ENCODE peak calls at places on chromosome 16, in four cellular contexts. One of them, this sample, is unnamed.
A peak's percentile ranks its signal among the peaks of the same experiment; 100 is the strongest.

GRCh38 chr16:85126731-85127662 is 14.7 kb upstream of the CIBAR2 start:
- DNase-seq in GM23338: peak; percentile 75
- DNase-seq in SK-N-SH: peak; percentile 87
- DNase-seq in GM12878: no peak
- DNase-seq in this sample: no peak

GRCh38 chr16:4342866-4343744 is 8.0 kb downstream of the PAM16 start:
- DNase-seq in SK-N-SH: no peak
- DNase-seq in GM23338: no peak
- DNase-seq in GM12878: no peak
- DNase-seq in this sample: no peak

GRCh38 chr16:610513-611381 is 20.0 kb upstream of the WFIKKN1 start:
- DNase-seq in GM23338: peak; percentile 88
- DNase-seq in GM12878: no peak
- DNase-seq in SK-N-SH: peak; percentile 78
- DNase-seq in this sample: no peak

GRCh38 chr16:14460726-14461125 is 169.3 kb downstream of the PARN start:
- DNase-seq in SK-N-SH: no peak
- DNase-seq in GM23338: no peak
- DNase-seq in GM12878: no peak
- DNase-seq in this sample: no peak

GRCh38 chr16:79422061-79422460 is 178.5 kb downstream of the MAF start:
- DNase-seq in GM23338: no peak
- DNase-seq in GM12878: no peak
- DNase-seq in SK-N-SH: no peak
- DNase-seq in this sample: no peak

GRCh38 chr16:53429221-53429943 is 4.9 kb upstream of the RBL2 start:
- DNase-seq in SK-N-SH: peak; percentile 48
- DNase-seq in GM12878: no peak
- DNase-seq in GM23338: no peak
- DNase-seq in this sample: no peak

GRCh38 chr16:55662641-55663040 is 6.9 kb downstream of the SLC6A2 start:
- DNase-seq in GM23338: no peak
- DNase-seq in SK-N-SH: no peak
- DNase-seq in GM12878: no peak
- DNase-seq in this sample: no peak

GRCh38 chr16:70754874-70755600 is 45.9 kb downstream of the VAC14 start:
- DNase-seq in GM12878: no peak
- DNase-seq in GM23338: no peak
- DNase-seq in SK-N-SH: no peak
- DNase-seq in this sample: no peak

GRCh38 chr16:53546988-53547391 is 44.0 kb upstream of the AKTIP start:
- DNase-seq in GM12878: no peak
- DNase-seq in SK-N-SH: no peak
- DNase-seq in GM23338: peak; percentile 68
- DNase-seq in this sample: no peak

GRCh38 chr16:71249399-71249798 is 18.9 kb upstream of the HYDIN start:
- DNase-seq in GM23338: peak; percentile 69
- DNase-seq in GM12878: no peak
- DNase-seq in SK-N-SH: no peak
- DNase-seq in this sample: peak; percentile 35

GRCh38 chr16:7440886-7441400 is 108.3 kb downstream of the RBFOX1 start:
- DNase-seq in SK-N-SH: no peak
- DNase-seq in GM23338: peak; percentile 19
- DNase-seq in GM12878: no peak
- DNase-seq in this sample: no peak

GRCh38 chr16:89404561-89404960 is 85.8 kb downstream of the ANKRD11 start:
- DNase-seq in GM23338: no peak
- DNase-seq in GM12878: no peak
- DNase-seq in SK-N-SH: no peak
- DNase-seq in this sample: no peak

GRCh38 chr16:19068237-19068815 is 912 bp downstream of the COQ7 start:
- DNase-seq in GM12878: no peak
- DNase-seq in GM23338: no peak
- DNase-seq in SK-N-SH: no peak
- DNase-seq in this sample: peak; percentile 13

GRCh38 chr16:70800306-70800705 is 652 bp downstream of the VAC14 start:
- DNase-seq in GM12878: no peak
- DNase-seq in GM23338: peak; percentile 19
- DNase-seq in SK-N-SH: no peak
- DNase-seq in this sample: no peak

GRCh38 chr16:29665294-29666077 is 2.4 kb downstream of the SPN start:
- DNase-seq in GM12878: no peak
- DNase-seq in GM23338: no peak
- DNase-seq in SK-N-SH: no peak
- DNase-seq in this sample: no peak

GRCh38 chr16:84199861-84200260 is 8.9 kb downstream of the ADAD2 start:
- DNase-seq in GM12878: no peak
- DNase-seq in SK-N-SH: no peak
- DNase-seq in GM23338: no peak
- DNase-seq in this sample: peak; percentile 90

GRCh38 chr16:70780546-70780945 is 20.4 kb downstream of the VAC14 start:
- DNase-seq in SK-N-SH: no peak
- DNase-seq in GM12878: no peak
- DNase-seq in GM23338: no peak
- DNase-seq in this sample: no peak

GRCh38 chr16:69798466-69798865 is 36.3 kb downstream of the WWP2 start:
- DNase-seq in GM12878: no peak
- DNase-seq in SK-N-SH: no peak
- DNase-seq in GM23338: peak; percentile 43
- DNase-seq in this sample: no peak

GRCh38 chr16:56382459-56382858 is 42.9 kb downstream of the AMFR start:
- DNase-seq in GM12878: no peak
- DNase-seq in SK-N-SH: no peak
- DNase-seq in GM23338: no peak
- DNase-seq in this sample: no peak

GRCh38 chr16:52235186-52235585 is 311.8 kb downstream of the TOX3 start:
- DNase-seq in GM23338: no peak
- DNase-seq in GM12878: no peak
- DNase-seq in SK-N-SH: no peak
- DNase-seq in this sample: no peak

GRCh38 chr16:19704321-19705130 is 13.5 kb downstream of the KNOP1 start:
- DNase-seq in SK-N-SH: no peak
- DNase-seq in GM23338: no peak
- DNase-seq in GM12878: no peak
- DNase-seq in this sample: no peak

GRCh38 chr16:72847187-72848044 is 200.5 kb downstream of the ZFHX3 start:
- DNase-seq in SK-N-SH: peak; percentile 70
- DNase-seq in GM23338: peak; percentile 73
- DNase-seq in GM12878: no peak
- DNase-seq in this sample: no peak

GRCh38 chr16:4426021-4426684 is 485 bp downstream of the DNAJA3 start:
- DNase-seq in GM12878: no peak
- DNase-seq in GM23338: peak; percentile 54
- DNase-seq in SK-N-SH: peak; percentile 47
- DNase-seq in this sample: no peak

GRCh38 chr16:20906225-20906870 is 5.8 kb downstream of the LYRM1 start:
- DNase-seq in GM23338: no peak
- DNase-seq in GM12878: no peak
- DNase-seq in SK-N-SH: no peak
- DNase-seq in this sample: no peak

GRCh38 chr16:87695534-87695933 is 70.3 kb downstream of the KLHDC4 start:
- DNase-seq in GM23338: no peak
- DNase-seq in SK-N-SH: no peak
- DNase-seq in GM12878: no peak
- DNase-seq in this sample: no peak

GRCh38 chr16:86663691-86664517 is 85.6 kb downstream of the FOXL1 start:
- DNase-seq in GM23338: no peak
- DNase-seq in GM12878: no peak
- DNase-seq in SK-N-SH: no peak
- DNase-seq in this sample: no peak
- TF ChIP-seq POLR2AphosphoS5 in GM23338: no peak
- TF ChIP-seq POLR2AphosphoS5 in GM12878: no peak
- TF ChIP-seq POLR2AphosphoS5 in SK-N-SH: no peak
- TF ChIP-seq POLR2AphosphoS5 in this sample: no peak

DNA sequence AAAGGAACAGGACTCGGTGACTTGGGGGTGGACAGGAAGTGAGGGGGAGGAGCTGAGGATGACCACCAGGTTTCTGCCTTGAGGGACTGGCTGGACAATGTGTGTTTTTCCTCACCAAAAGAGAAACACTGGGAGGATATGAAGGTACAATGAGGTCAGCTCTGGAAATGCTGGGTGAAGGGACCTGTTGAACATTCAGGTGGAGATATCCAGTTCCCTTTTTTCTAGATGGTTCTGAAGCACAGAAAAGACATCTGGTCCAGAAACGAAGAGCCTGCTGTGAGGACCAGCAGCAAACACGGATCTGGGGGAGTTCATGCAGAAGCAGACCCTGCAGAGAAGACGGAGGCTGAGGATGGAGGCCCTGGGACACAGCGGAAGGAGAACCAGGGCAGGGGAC is 17.5 kb downstream of the ARHGAP17 start:
- DNase-seq in GM12878: no peak
- DNase-seq in SK-N-SH: no peak
- DNase-seq in GM23338: no peak
- DNase-seq in this sample: no peak
- TF ChIP-seq REST in GM12878: no peak
- TF ChIP-seq REST in SK-N-SH: no peak
- TF ChIP-seq REST in GM23338: no peak
- TF ChIP-seq REST in this sample: no peak

DNA sequence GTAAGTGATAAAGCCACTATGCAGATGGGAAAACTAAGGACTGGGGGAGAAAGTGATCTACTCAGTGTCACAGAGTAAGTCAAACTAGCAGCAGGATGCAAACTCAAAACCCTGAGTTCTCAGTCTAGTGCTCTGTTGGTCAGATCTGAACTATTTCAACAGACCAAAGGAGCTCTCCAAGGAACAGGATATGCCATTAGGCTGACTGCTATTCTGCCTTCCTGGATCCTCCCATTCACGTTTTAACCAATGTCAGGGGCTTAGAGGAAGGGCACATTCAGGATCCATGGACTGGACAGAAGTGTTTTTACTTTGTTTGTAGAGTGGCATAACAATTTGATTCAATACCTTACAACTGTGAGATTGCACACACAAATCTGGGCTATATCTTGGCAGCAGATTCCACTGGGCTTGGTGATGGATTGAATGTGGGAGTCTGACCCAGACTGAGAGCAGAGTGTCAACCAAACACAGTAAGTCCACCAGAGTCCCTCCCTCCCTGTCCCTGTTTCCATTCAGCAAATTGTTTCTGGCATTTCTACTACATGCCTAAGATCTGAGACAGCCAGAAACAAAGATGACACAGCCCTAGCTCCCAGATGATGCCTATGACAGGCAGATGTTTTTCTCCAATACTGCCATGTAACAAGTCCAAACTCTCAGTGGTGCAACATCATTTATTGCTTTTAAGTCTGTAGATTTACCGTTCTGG is 337.8 kb upstream of the CDH5 start:
- DNase-seq in SK-N-SH: no peak
- DNase-seq in GM12878: no peak
- DNase-seq in GM23338: no peak
- DNase-seq in this sample: no peak
- TF ChIP-seq POLR2AphosphoS5 in SK-N-SH: peak; percentile 31
- TF ChIP-seq POLR2AphosphoS5 in GM12878: no peak
- TF ChIP-seq POLR2AphosphoS5 in GM23338: no peak
- TF ChIP-seq POLR2AphosphoS5 in this sample: no peak

DNA sequence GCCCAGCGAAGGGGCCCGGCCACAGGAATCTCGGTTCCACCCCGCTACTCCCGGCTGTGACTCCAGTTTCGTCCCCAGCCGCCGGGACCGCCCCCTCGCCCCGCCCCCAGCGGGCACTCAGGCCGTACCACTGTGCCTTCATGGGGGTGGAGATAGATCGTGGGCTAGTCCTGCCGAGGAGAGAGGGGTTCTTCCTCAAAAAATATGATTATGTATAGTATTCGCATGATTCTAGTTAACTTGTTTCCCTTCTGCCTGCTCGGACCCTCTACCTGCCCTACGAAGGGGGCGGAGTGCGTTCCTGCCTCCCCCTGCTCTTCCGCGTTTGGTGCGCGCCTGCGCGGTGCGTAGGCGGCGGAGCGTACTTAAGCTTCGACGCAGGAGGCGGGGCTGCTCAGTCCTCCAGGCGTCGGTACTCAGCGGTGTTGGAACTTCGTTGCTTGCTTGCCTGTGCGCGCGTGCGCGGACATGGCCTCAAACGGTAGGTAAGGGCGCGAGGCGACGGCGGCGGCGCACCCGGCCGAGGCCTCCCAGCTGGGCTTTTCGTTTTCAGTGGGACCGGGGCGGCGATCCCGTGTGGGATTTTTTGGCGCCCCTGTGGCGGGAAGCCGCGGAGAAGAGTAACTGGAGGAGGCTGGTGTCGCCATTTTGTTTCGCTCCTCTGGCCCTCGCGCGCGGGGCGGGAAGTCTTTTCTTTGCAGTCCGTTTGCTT is at the start of gene FUS:
- DNase-seq in GM12878: peak; percentile 50
- DNase-seq in SK-N-SH: peak; percentile 99
- DNase-seq in GM23338: peak; percentile 90
- DNase-seq in this sample: peak; percentile 88
- TF ChIP-seq REST in GM12878: peak; percentile 65
- TF ChIP-seq REST in SK-N-SH: peak; percentile 83
- TF ChIP-seq REST in GM23338: no peak
- TF ChIP-seq REST in this sample: peak; percentile 84

GRCh38 chr16:2675021-2675420 is 7.3 kb upstream of the KCTD5 start:
- DNase-seq in GM12878: no peak
- DNase-seq in GM23338: no peak
- DNase-seq in SK-N-SH: no peak
- DNase-seq in this sample: no peak

GRCh38 chr16:2675714-2676113 is 6.6 kb upstream of the KCTD5 start:
- DNase-seq in GM12878: no peak
- DNase-seq in GM23338: no peak
- DNase-seq in SK-N-SH: no peak
- DNase-seq in this sample: no peak

GRCh38 chr16:2671741-2672140 is 10.6 kb upstream of the KCTD5 start:
- DNase-seq in GM23338: no peak
- DNase-seq in SK-N-SH: no peak
- DNase-seq in GM12878: no peak
- DNase-seq in this sample: no peak

DNA sequence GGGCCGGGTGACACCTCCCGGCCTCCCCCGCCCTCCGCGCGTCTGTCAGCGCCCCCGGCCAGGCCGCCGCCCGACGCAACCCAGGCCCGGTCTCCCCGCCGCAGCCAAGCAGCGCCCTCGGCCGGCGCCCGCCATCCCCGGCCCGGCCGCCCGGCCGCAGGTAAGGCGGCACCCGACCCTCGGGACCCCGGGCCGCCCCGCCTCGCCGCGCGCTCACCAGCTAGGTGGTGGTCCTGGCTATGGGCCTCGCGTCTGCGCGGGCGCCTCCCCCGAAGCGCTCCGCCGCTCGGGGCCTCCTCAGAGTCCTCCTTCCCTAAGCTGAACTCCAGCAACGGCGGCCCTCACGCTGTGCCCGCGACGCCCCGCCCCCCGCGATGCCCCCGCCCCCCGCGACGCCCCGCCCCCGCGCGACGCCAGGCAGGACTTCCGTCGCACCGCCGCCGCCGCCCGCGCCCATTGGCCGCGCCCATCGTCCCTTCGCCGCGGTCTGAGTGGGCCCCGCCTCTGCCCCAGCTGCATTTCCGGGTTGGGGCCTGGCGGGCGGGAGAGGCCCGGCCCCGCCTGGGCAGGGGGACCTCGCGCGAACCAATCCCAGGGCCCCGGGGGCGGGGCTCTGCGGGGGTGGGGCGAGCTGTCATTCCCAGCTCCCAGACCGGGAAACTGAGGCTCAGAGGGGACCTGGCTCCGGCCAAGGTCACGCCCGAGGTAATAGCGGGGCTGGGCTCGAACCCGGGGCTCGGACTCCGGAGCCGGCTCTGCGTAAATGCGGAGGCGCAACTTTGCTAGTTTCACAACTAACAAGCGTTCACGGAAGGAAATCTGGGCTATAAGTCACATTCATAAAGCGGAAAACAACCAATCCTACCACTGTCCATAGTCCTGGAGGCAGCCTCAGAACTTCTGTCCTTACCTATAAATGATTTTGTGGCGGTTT is 9.0 kb upstream of the KCTD5 start:
- DNase-seq in SK-N-SH: peak; percentile 98
- DNase-seq in GM12878: peak; percentile 54
- DNase-seq in GM23338: peak; percentile 96
- DNase-seq in this sample: peak; percentile 95
- TF ChIP-seq POLR2AphosphoS5 in SK-N-SH: peak; percentile 30
- TF ChIP-seq POLR2AphosphoS5 in GM12878: peak; percentile 47
- TF ChIP-seq POLR2AphosphoS5 in GM23338: peak; percentile 45
- TF ChIP-seq POLR2AphosphoS5 in this sample: no peak